ENCODE peak calls at places on chromosomes 13 and 19, in eight cellular contexts. L is A549; H is RWPE1; Q is B cell; W is activated CD8-positive, alpha-beta T cell treated with anti-CD3 and anti-CD28 coated beads for 36 hours; S is endothelial cell; U is HFF-Myc; R is bronchial epithelial cell. O is an unnamed sample.

GRCh38 chr13:51223284-51224270 is 1.4 kb downstream of the FAM124A start:
- DNase-seq in S (peak; percentile 9), Q (no peak), R (no peak), H (no peak), U (no peak), L (no peak), W (no peak), O (no peak)

GRCh38 chr13:108895220-108895704 is 265.9 kb downstream of the MYO16 start:
- DNase-seq in S (peak; percentile 20), Q (no peak), W (no peak), L (peak; percentile 56), H (peak; percentile 42), R (peak; percentile 83), U (no peak), O (no peak)

GRCh38 chr19:53813996-53814395 is 10.1 kb downstream of the NLRP12 start:
- DNase-seq in S (no peak), L (no peak), W (no peak), H (no peak), R (no peak), Q (no peak), U (no peak), O (no peak)

GRCh38 chr19:5050905-5051304 is 82.0 kb downstream of the KDM4B start:
- DNase-seq in R (no peak), W (no peak), U (no peak), Q (peak; percentile 31), L (no peak), S (no peak), H (no peak), O (no peak)

GRCh38 chr13:50080158-50080855 is 65.1 kb downstream of the KCNRG start:
- DNase-seq in L (peak; percentile 37), Q (no peak), R (peak; percentile 33), S (peak; percentile 22), W (peak; percentile 39), U (no peak), H (no peak), O (no peak)

GRCh38 chr13:31433756-31434155 is 234.0 kb downstream of the B3GLCT start:
- DNase-seq in W (no peak), H (no peak), Q (no peak), R (no peak), S (no peak), U (no peak), L (no peak), O (no peak)

GRCh38 chr13:50531917-50532899 is 311.3 kb downstream of the DLEU7 start:
- DNase-seq in Q (no peak), L (peak; percentile 21), W (no peak), R (peak; percentile 32), H (no peak), U (no peak), S (no peak), O (no peak)

GRCh38 chr13:82356667-82357066 is 1525.6 kb downstream of the SLITRK1 start:
- DNase-seq in Q (no peak), H (no peak), U (no peak), S (no peak), L (peak; percentile 2), R (no peak), W (no peak), O (no peak)

GRCh38 chr13:44818428-44818827 is 170.8 kb downstream of the NUFIP1 start:
- DNase-seq in S (no peak), H (peak; percentile 24), U (no peak), R (peak; percentile 44), Q (no peak), W (no peak), L (peak; percentile 54), O (no peak)

GRCh38 chr19:29372461-29372860 is 153.3 kb upstream of the VSTM2B start:
- DNase-seq in H (no peak), L (no peak), R (no peak), Q (no peak), S (no peak), U (no peak), W (no peak), O (peak; percentile 60)

GRCh38 chr19:12885749-12886706 is 973 bp downstream of the KLF1 start:
- DNase-seq in R (no peak), W (no peak), H (no peak), S (no peak), Q (no peak), L (no peak), U (no peak), O (no peak)

GRCh38 chr19:4098493-4098892 is 25.4 kb downstream of the MAP2K2 start:
- DNase-seq in U (no peak), R (no peak), H (no peak), W (no peak), L (no peak), Q (no peak), S (no peak), O (no peak)

GRCh38 chr19:42111811-42112210 is 20.4 kb downstream of the POU2F2 start:
- DNase-seq in R (peak; percentile 93), W (no peak), S (no peak), H (peak; percentile 41), U (no peak), L (no peak), Q (no peak), O (no peak)

GRCh38 chr13:33015791-33016323 is 366 bp upstream of the KL start:
- DNase-seq in R (no peak), Q (peak; percentile 31), H (no peak), U (no peak), S (peak; percentile 59), W (peak; percentile 14), L (no peak), O (no peak)

GRCh38 chr13:80921971-80922370 is 581.0 kb upstream of the SPRY2 start:
- DNase-seq in W (no peak), L (no peak), S (no peak), Q (no peak), H (no peak), U (no peak), R (no peak), O (no peak)

GRCh38 chr19:58054792-58055482 is 4.1 kb upstream of the ZNF135 start:
- DNase-seq in S (no peak), H (no peak), R (peak; percentile 1), W (no peak), L (no peak), Q (peak; percentile 44), U (no peak), O (no peak)

GRCh38 chr13:76884167-76884566 is 2.0 kb downstream of the KCTD12 start:
- DNase-seq in H (no peak), Q (no peak), R (peak; percentile 38), W (peak; percentile 24), L (no peak), S (peak; percentile 15), U (peak; percentile 22), O (no peak)

GRCh38 chr13:76860706-76861105 is 25.5 kb downstream of the KCTD12 start:
- DNase-seq in W (no peak), H (no peak), R (no peak), U (no peak), Q (no peak), S (no peak), L (no peak), O (no peak)

GRCh38 chr19:29731331-29731850 is 16.3 kb upstream of the C19orf12 start:
- DNase-seq in S (no peak), U (no peak), H (no peak), Q (no peak), R (no peak), W (no peak), L (no peak), O (no peak)

GRCh38 chr13:73059460-73060250 is 850 bp downstream of the KLF5 start:
- DNase-seq in W (peak; percentile 31), H (no peak), L (no peak), S (peak; percentile 57), U (no peak), R (no peak), Q (peak; percentile 66), O (no peak)

GRCh38 chr13:20401958-20402856 is 123.5 kb downstream of the CRYL1 start:
- DNase-seq in U (no peak), H (peak; percentile 77), W (no peak), Q (no peak), R (peak; percentile 87), S (no peak), L (no peak), O (peak; percentile 62)

GRCh38 chr13:111203742-111204386 is 88.8 kb downstream of the ARHGEF7 start:
- DNase-seq in S (peak; percentile 37), L (no peak), U (no peak), R (no peak), H (no peak), W (no peak), Q (peak; percentile 46), O (no peak)

GRCh38 chr19:52398091-52398461 is 427 bp downstream of the ZNF528 start:
- DNase-seq in W (peak; percentile 18), L (no peak), R (no peak), S (no peak), H (peak; percentile 6), Q (peak; percentile 28), U (no peak), O (no peak)

GRCh38 chr13:33480561-33480960 is 195.0 kb upstream of the STARD13 start:
- DNase-seq in W (no peak), L (no peak), S (no peak), U (no peak), Q (no peak), R (no peak), H (no peak), O (no peak)

GRCh38 chr19:688214-688613 is 7.0 kb downstream of the PRSS57 start:
- DNase-seq in L (no peak), R (no peak), S (no peak), U (no peak), W (no peak), H (no peak), Q (no peak), O (no peak)

GRCh38 chr13:39600766-39601165 is 2.2 kb downstream of the LHFPL6 start:
- DNase-seq in Q (no peak), U (no peak), S (peak; percentile 38), R (no peak), L (peak; percentile 2), W (no peak), H (no peak), O (no peak)
- TF ChIP-seq CTCF in Q (no peak), U (peak; percentile 29), S (no peak), R (no peak), L (no peak), W (no peak), H (no peak), O (peak; percentile 46)

GRCh38 chr13:29564828-29565227 is 30.7 kb downstream of the SLC7A1 start:
- DNase-seq in S (no peak), R (no peak), H (no peak), L (no peak), Q (no peak), W (no peak), U (no peak), O (no peak)
- TF ChIP-seq CTCF in S (no peak), R (no peak), H (no peak), L (no peak), Q (no peak), W (no peak), U (no peak), O (peak; percentile 41)

GRCh38 chr13:91643394-91643793 is 245.0 kb downstream of the GPC5 start:
- DNase-seq in H (no peak), W (no peak), S (no peak), R (no peak), L (no peak), U (no peak), Q (no peak), O (no peak)

GRCh38 chr13:91652389-91652788 is 254.0 kb downstream of the GPC5 start:
- DNase-seq in S (no peak), Q (no peak), U (no peak), H (peak; percentile 3), W (no peak), R (peak; percentile 23), L (no peak), O (no peak)

GRCh38 chr13:91647361-91647970 is 249.0 kb downstream of the GPC5 start:
- DNase-seq in W (peak; percentile 3), U (no peak), Q (no peak), S (peak; percentile 46), R (no peak), L (peak; percentile 27), H (peak; percentile 21), O (no peak)
- TF ChIP-seq CTCF in W (no peak), U (peak; percentile 11), Q (no peak), S (peak; percentile 74), R (no peak), L (peak; percentile 17), H (peak; percentile 26), O (peak; percentile 66)

GRCh38 chr13:112444001-112444311 is 67.8 kb downstream of the SPACA7 start:
- DNase-seq in U (peak; percentile 5), W (peak; percentile 75), Q (peak; percentile 54), L (peak; percentile 50), H (peak; percentile 67), S (peak; percentile 89), R (peak; percentile 11), O (peak; percentile 89)
- TF ChIP-seq CTCF in U (peak; percentile 92), W (peak; percentile 87), Q (peak; percentile 24), L (peak; percentile 53), H (peak; percentile 77), S (peak; percentile 88), R (peak; percentile 94), O (peak; percentile 83)